ENCODE peak calls at places on chromosomes 13 and 19, in six cellular contexts. One of them, this sample, is unnamed.
A peak's percentile ranks its signal among the peaks of the same experiment; 100 is the strongest.

GRCh38 chr13:28471408-28471807 is 23.5 kb downstream of the FLT1 start:
- DNase-seq in IMR-90: no peak
- DNase-seq in SK-N-SH: no peak
- DNase-seq in A549: no peak
- DNase-seq in K562: no peak
- DNase-seq in GM12878: no peak
- DNase-seq in this sample: no peak

GRCh38 chr13:86464193-86464592 is 665.0 kb upstream of the SLITRK6 start:
- DNase-seq in IMR-90: no peak
- DNase-seq in SK-N-SH: peak; percentile 1
- DNase-seq in A549: no peak
- DNase-seq in K562: no peak
- DNase-seq in GM12878: no peak
- DNase-seq in this sample: no peak

GRCh38 chr13:94239135-94239534 is 240.3 kb downstream of the DCT start:
- DNase-seq in IMR-90: peak; percentile 87
- DNase-seq in SK-N-SH: no peak
- DNase-seq in A549: no peak
- DNase-seq in K562: no peak
- DNase-seq in GM12878: no peak
- DNase-seq in this sample: no peak

GRCh38 chr13:45548281-45548680 is 67.3 kb downstream of the ERICH6B start:
- DNase-seq in IMR-90: no peak
- DNase-seq in SK-N-SH: no peak
- DNase-seq in A549: no peak
- DNase-seq in K562: no peak
- DNase-seq in GM12878: no peak
- DNase-seq in this sample: no peak

GRCh38 chr19:42606660-42607351 is 12.1 kb upstream of the CEACAM8 start:
- DNase-seq in IMR-90: peak; percentile 27
- DNase-seq in SK-N-SH: peak; percentile 76
- DNase-seq in A549: peak; percentile 88
- DNase-seq in K562: peak; percentile 69
- DNase-seq in GM12878: no peak
- DNase-seq in this sample: peak; percentile 19

GRCh38 chr13:76223565-76223964 is 587.4 kb downstream of the LMO7 start:
- DNase-seq in IMR-90: no peak
- DNase-seq in SK-N-SH: no peak
- DNase-seq in A549: no peak
- DNase-seq in K562: no peak
- DNase-seq in GM12878: no peak
- DNase-seq in this sample: no peak

GRCh38 chr13:75153834-75154233 is 328.1 kb downstream of the TBC1D4 start:
- DNase-seq in IMR-90: no peak
- DNase-seq in SK-N-SH: no peak
- DNase-seq in A549: no peak
- DNase-seq in K562: no peak
- DNase-seq in GM12878: no peak
- DNase-seq in this sample: no peak

GRCh38 chr19:2549701-2550191 is 73.8 kb downstream of the GADD45B start:
- DNase-seq in IMR-90: peak; percentile 88
- DNase-seq in SK-N-SH: no peak
- DNase-seq in A549: no peak
- DNase-seq in K562: no peak
- DNase-seq in GM12878: no peak
- DNase-seq in this sample: no peak

GRCh38 chr13:39317284-39317683 is 279.0 kb downstream of the NHLRC3 start:
- DNase-seq in IMR-90: peak; percentile 62
- DNase-seq in SK-N-SH: no peak
- DNase-seq in A549: no peak
- DNase-seq in K562: no peak
- DNase-seq in GM12878: no peak
- DNase-seq in this sample: no peak

GRCh38 chr13:48299591-48299990 is 4.0 kb upstream of the RB1 start:
- DNase-seq in IMR-90: no peak
- DNase-seq in SK-N-SH: no peak
- DNase-seq in A549: no peak
- DNase-seq in K562: no peak
- DNase-seq in GM12878: no peak
- DNase-seq in this sample: no peak

GRCh38 chr13:100392709-100393630 is 195.6 kb downstream of the GGACT start:
- DNase-seq in IMR-90: peak; percentile 100
- DNase-seq in SK-N-SH: no peak
- DNase-seq in A549: peak; percentile 76
- DNase-seq in K562: peak; percentile 92
- DNase-seq in GM12878: peak; percentile 19
- DNase-seq in this sample: peak; percentile 91

GRCh38 chr13:33931397-33931987 is 113.5 kb downstream of the RFC3 start:
- DNase-seq in IMR-90: peak; percentile 53
- DNase-seq in SK-N-SH: peak; percentile 7
- DNase-seq in A549: peak; percentile 1
- DNase-seq in K562: peak; percentile 48
- DNase-seq in GM12878: peak; percentile 4
- DNase-seq in this sample: peak; percentile 65

GRCh38 chr13:99150575-99151370 is 49.9 kb upstream of the UBAC2 start:
- DNase-seq in IMR-90: peak; percentile 27
- DNase-seq in SK-N-SH: no peak
- DNase-seq in A549: peak; percentile 20
- DNase-seq in K562: no peak
- DNase-seq in GM12878: no peak
- DNase-seq in this sample: no peak
- TF ChIP-seq SMC3 in IMR-90: no peak
- TF ChIP-seq SMC3 in SK-N-SH: no peak
- TF ChIP-seq SMC3 in A549: no peak
- TF ChIP-seq SMC3 in K562: no peak
- TF ChIP-seq SMC3 in GM12878: no peak
- TF ChIP-seq SMC3 in this sample: no peak

DNA sequence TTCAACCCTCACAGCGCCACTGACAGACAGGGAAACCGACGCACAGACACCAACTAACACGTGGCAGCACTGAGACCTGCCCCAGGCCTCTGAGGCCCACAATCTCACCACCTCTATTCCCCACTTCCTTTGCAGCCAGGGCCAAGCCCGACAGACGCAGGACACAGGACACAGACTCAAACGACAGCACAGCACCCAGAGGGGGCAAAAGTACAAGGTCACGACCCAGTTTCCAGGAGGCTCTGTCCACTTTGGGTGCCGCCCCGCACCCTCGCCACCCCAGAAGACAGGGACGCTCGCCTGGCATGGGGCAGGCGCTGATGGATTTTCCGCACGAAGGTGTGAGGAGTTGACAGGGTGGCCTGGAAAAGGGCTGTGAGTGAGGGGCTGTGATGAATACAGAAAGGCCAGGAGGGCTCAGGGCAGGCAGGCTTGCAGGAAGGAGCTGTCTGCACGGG is 48.8 kb downstream of the MLLT1 start:
- DNase-seq in IMR-90: no peak
- DNase-seq in SK-N-SH: no peak
- DNase-seq in A549: no peak
- DNase-seq in K562: no peak
- DNase-seq in GM12878: no peak
- DNase-seq in this sample: no peak
- TF ChIP-seq SMC3 in IMR-90: no peak
- TF ChIP-seq SMC3 in SK-N-SH: no peak
- TF ChIP-seq SMC3 in A549: no peak
- TF ChIP-seq SMC3 in K562: no peak
- TF ChIP-seq SMC3 in GM12878: no peak
- TF ChIP-seq SMC3 in this sample: no peak

GRCh38 chr13:41065098-41065497 is 3.8 kb downstream of the WBP4 start:
- DNase-seq in IMR-90: peak; percentile 92
- DNase-seq in SK-N-SH: no peak
- DNase-seq in A549: no peak
- DNase-seq in K562: peak; percentile 15
- DNase-seq in GM12878: no peak
- DNase-seq in this sample: no peak
- TF ChIP-seq SMC3 in IMR-90: no peak
- TF ChIP-seq SMC3 in SK-N-SH: no peak
- TF ChIP-seq SMC3 in A549: no peak
- TF ChIP-seq SMC3 in K562: no peak
- TF ChIP-seq SMC3 in GM12878: no peak
- TF ChIP-seq SMC3 in this sample: no peak

GRCh38 chr19:45825263-45825605 is 10.1 kb upstream of the RSPH6A start:
- DNase-seq in IMR-90: no peak
- DNase-seq in SK-N-SH: no peak
- DNase-seq in A549: no peak
- DNase-seq in K562: no peak
- DNase-seq in GM12878: no peak
- DNase-seq in this sample: no peak

GRCh38 chr19:45824531-45825262 is 9.6 kb upstream of the RSPH6A start:
- DNase-seq in IMR-90: no peak
- DNase-seq in SK-N-SH: no peak
- DNase-seq in A549: no peak
- DNase-seq in K562: no peak
- DNase-seq in GM12878: no peak
- DNase-seq in this sample: no peak

GRCh38 chr19:45823182-45823581 is 8.1 kb upstream of the RSPH6A start:
- DNase-seq in IMR-90: no peak
- DNase-seq in SK-N-SH: no peak
- DNase-seq in A549: no peak
- DNase-seq in K562: no peak
- DNase-seq in GM12878: no peak
- DNase-seq in this sample: no peak

GRCh38 chr19:45822716-45823115 is 7.6 kb upstream of the RSPH6A start:
- DNase-seq in IMR-90: no peak
- DNase-seq in SK-N-SH: no peak
- DNase-seq in A549: no peak
- DNase-seq in K562: no peak
- DNase-seq in GM12878: no peak
- DNase-seq in this sample: no peak

DNA sequence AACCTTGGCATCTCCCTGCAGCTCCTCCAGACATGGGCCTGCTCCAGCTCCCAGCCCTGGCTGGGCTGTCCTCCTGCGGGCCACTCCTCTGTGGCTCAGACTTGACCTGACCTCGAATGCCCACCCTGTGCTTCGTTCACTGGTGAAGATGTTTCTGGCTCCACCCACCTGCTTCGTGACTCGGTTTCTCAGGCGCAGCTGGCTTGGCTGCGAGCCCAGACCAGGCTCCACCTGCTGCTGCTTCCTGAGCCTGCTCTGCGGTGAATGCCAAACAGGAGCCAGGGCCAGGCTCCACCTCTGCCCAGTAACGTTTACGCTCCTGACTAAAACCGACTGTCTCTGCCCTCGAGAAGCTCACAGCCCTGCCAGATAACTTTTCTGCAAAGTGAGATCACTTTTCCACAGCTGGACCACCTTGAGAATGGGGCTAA is 8.9 kb upstream of the RSPH6A start:
- DNase-seq in IMR-90: no peak
- DNase-seq in SK-N-SH: no peak
- DNase-seq in A549: no peak
- DNase-seq in K562: no peak
- DNase-seq in GM12878: no peak
- DNase-seq in this sample: no peak
- TF ChIP-seq SMC3 in IMR-90: no peak
- TF ChIP-seq SMC3 in SK-N-SH: no peak
- TF ChIP-seq SMC3 in A549: no peak
- TF ChIP-seq SMC3 in K562: no peak
- TF ChIP-seq SMC3 in GM12878: no peak
- TF ChIP-seq SMC3 in this sample: no peak